ENCODE peak calls at places on chromosomes 13 and 19, in four cellular contexts. L is RWPE2, C is omental fat pad, J is RWPE1. V is an unnamed sample.

GRCh38 chr13:52011690-52012511 is at the start of gene ALG11:
- DNase-seq in L (peak), C (peak), J (peak), V (peak)

GRCh38 chr19:49817964-49818690 is at the start of gene MED25:
- DNase-seq in L (no peak), C (peak), J (peak), V (peak)

GRCh38 chr19:50720181-50720920 is 749 bp upstream of the SHANK1 start:
- DNase-seq in L (no peak), C (no peak), J (no peak), V (no peak)

GRCh38 chr19:1401138-1401888 is at the start of gene GAMT:
- DNase-seq in L (no peak), C (no peak), J (no peak), V (no peak)

GRCh38 chr19:18768046-18768771 is 22.9 kb downstream of the COMP start:
- DNase-seq in L (no peak), C (no peak), J (no peak), V (no peak)

GRCh38 chr13:110575322-110576069 is 14.0 kb upstream of the RAB20 start:
- DNase-seq in L (no peak), C (no peak), J (no peak), V (peak)

GRCh38 chr19:41860419-41861097 is 503 bp downstream of the RPS19 start:
- DNase-seq in L (no peak), C (no peak), J (no peak), V (no peak)

GRCh38 chr13:38590796-38591507 is 95.9 kb upstream of the FREM2 start:
- DNase-seq in L (no peak), C (no peak), J (no peak), V (no peak)

GRCh38 chr19:19354007-19354406 is 33.4 kb downstream of the MAU2 start:
- DNase-seq in L (no peak), C (no peak), J (no peak), V (no peak)

GRCh38 chr13:80901111-80902014 is 560.4 kb upstream of the SPRY2 start:
- DNase-seq in L (no peak), C (no peak), J (no peak), V (no peak)

GRCh38 chr13:59303433-59303832 is 860.3 kb downstream of the DIAPH3 start:
- DNase-seq in L (no peak), C (no peak), J (no peak), V (no peak)

GRCh38 chr19:3868770-3869456 is at the start of gene ZFR2:
- DNase-seq in L (no peak), C (no peak), J (no peak), V (no peak)

GRCh38 chr19:58584498-58585441 is 11.6 kb upstream of the MZF1 start:
- DNase-seq in L (no peak), C (no peak), J (no peak), V (no peak)

GRCh38 chr19:12757544-12758274 is 6.1 kb downstream of the BEST2 start:
- DNase-seq in L (no peak), C (peak), J (peak), V (peak)

GRCh38 chr19:48926909-48927308 is 6.6 kb upstream of the DHDH start:
- DNase-seq in L (peak), C (no peak), J (peak), V (no peak)

GRCh38 chr13:34816118-34816517 is 126.0 kb upstream of the NBEA start:
- DNase-seq in L (no peak), C (no peak), J (no peak), V (no peak)

GRCh38 chr13:96091164-96091931 is 1.4 kb downstream of the HS6ST3 start:
- DNase-seq in L (no peak), C (no peak), J (no peak), V (peak)

GRCh38 chr19:49442354-49442753 is 1.0 kb upstream of the SLC17A7 start:
- DNase-seq in L (no peak), C (no peak), J (no peak), V (no peak)

GRCh38 chr13:36096411-36097184 is 34.6 kb downstream of the DCLK1 start:
- DNase-seq in L (no peak), C (no peak), J (no peak), V (no peak)

GRCh38 chr19:15137777-15138176 is 30.6 kb downstream of the SYDE1 start:
- DNase-seq in L (no peak), C (no peak), J (no peak), V (no peak)

GRCh38 chr19:7213628-7214328 is 80.4 kb downstream of the INSR start:
- DNase-seq in L (no peak), C (no peak), J (no peak), V (no peak)

GRCh38 chr13:43397110-43397509 is 373.7 kb downstream of the DNAJC15 start:
- DNase-seq in L (no peak), C (no peak), J (no peak), V (no peak)

GRCh38 chr19:17539288-17540117 is 15.9 kb upstream of the COLGALT1 start:
- DNase-seq in L (peak), C (peak), J (peak), V (peak)
- TF ChIP-seq CTCF in L (peak), C (no peak), J (peak), V (peak)

DNA sequence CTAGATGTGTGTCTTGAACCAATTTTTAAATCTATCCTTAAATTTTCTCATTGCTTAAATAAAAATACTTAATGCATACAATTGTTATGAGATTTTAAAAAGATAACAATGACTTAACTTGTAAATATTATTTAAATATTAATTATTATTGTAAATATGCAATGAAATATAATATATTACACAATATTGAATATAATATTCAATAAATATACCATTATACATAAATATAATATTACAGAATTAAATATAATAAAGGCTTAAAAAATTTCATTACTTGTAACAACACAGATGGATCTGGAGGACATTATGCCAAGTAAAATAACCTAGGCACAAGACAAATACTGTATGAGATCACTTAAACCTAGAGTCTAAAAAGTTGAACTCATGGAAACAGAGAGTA is 1532.3 kb downstream of the PCDH9 start:
- DNase-seq in L (no peak), C (no peak), J (no peak), V (no peak)
- TF ChIP-seq CTCF in L (no peak), C (no peak), J (no peak), V (no peak)

GRCh38 chr13:112587359-112587766 is 590 bp downstream of the TUBGCP3 start:
- DNase-seq in L (no peak), C (peak), J (peak), V (peak)
- TF ChIP-seq CTCF in L (no peak), C (no peak), J (no peak), V (no peak)

GRCh38 chr13:32911506-32911905 is 104.7 kb upstream of the KL start:
- DNase-seq in L (no peak), C (no peak), J (peak), V (no peak)
- TF ChIP-seq CTCF in L (peak), C (no peak), J (no peak), V (no peak)

GRCh38 chr13:32259116-32259515 is 56.0 kb downstream of the ZAR1L start:
- DNase-seq in L (no peak), C (no peak), J (no peak), V (no peak)
- TF ChIP-seq CTCF in L (no peak), C (no peak), J (no peak), V (no peak)

GRCh38 chr13:107742544-107742943 is 472.8 kb downstream of the LIG4 start:
- DNase-seq in L (no peak), C (no peak), J (no peak), V (no peak)
- TF ChIP-seq CTCF in L (no peak), C (no peak), J (no peak), V (no peak)